ENCODE peak calls at places on chromosome 10, in four cellular contexts. B is left ventricle myocardium inferior, K is activated T-helper 1 cell treated with Interleukin-2 at 50 U/mL for 16 hours, R is caudate nucleus. J is an unnamed sample.

GRCh38 chr10:132667613-132668394 is 118.1 kb downstream of the NKX6-2 start:
- DNase-seq in R (no peak), B (no peak), K (no peak), J (no peak)

GRCh38 chr10:16626697-16627096 is 105.0 kb upstream of the C1QL3 start:
- DNase-seq in R (no peak), K (no peak), B (no peak), J (no peak)

GRCh38 chr10:95374597-95375209 is 83.9 kb upstream of the PDLIM1 start:
- DNase-seq in R (peak), K (peak), B (peak), J (peak)

GRCh38 chr10:6053816-6054581 is 8.2 kb downstream of the IL2RA start:
- DNase-seq in B (peak), R (no peak), K (no peak), J (no peak)

GRCh38 chr10:132652936-132653590 is 115.5 kb downstream of the INPP5A start:
- DNase-seq in R (no peak), K (no peak), B (no peak), J (no peak)

GRCh38 chr10:101014966-101015581 is 15.5 kb downstream of the LZTS2 start:
- DNase-seq in K (no peak), R (peak), B (no peak), J (no peak)

GRCh38 chr10:551489-552252 is 137.8 kb downstream of the DIP2C start:
- DNase-seq in B (no peak), K (no peak), R (no peak), J (no peak)

GRCh38 chr10:4344544-4344994 is 481.4 kb upstream of the AKR1E2 start:
- DNase-seq in B (peak), R (peak), K (no peak), J (no peak)

GRCh38 chr10:3527144-3527543 is 257.9 kb downstream of the KLF6 start:
- DNase-seq in R (no peak), B (no peak), K (no peak), J (no peak)

GRCh38 chr10:64271983-64272382 is 750.8 kb downstream of the REEP3 start:
- DNase-seq in K (no peak), B (no peak), R (no peak), J (no peak)

GRCh38 chr10:4103586-4103985 is 318.6 kb upstream of the KLF6 start:
- DNase-seq in R (no peak), K (no peak), B (no peak), J (no peak)

GRCh38 chr10:109895095-109895818 is 28.1 kb downstream of the XPNPEP1 start:
- DNase-seq in K (no peak), B (peak), R (peak), J (no peak)

GRCh38 chr10:133379152-133379800 is at the start of gene PAOX:
- DNase-seq in B (peak), R (peak), K (peak), J (peak)